ENCODE peak calls at places on chromosomes 13 and 19, in six cellular contexts. I is stimulated activated CD4-positive, alpha-beta T cell treated with anti-CD3 and anti-CD28 coated beads, Interleukin-4, amount 100 ng/mL, for 4 hours; D is tibial artery; E is T1000; Q is CD4-positive, alpha-beta T cell; W is EL. G is an unnamed sample.

GRCh38 chr13:27751953-27752352 is 40.3 kb upstream of the GSX1 start:
- DNase-seq in I (no peak), D (no peak), E (no peak), Q (no peak), W (no peak), G (no peak)

GRCh38 chr19:38298841-38299680 is 5.0 kb upstream of the C19orf33 start:
- DNase-seq in I (no peak), D (no peak), E (no peak), Q (no peak), W (no peak), G (peak)

GRCh38 chr19:11064831-11065303 is 24.4 kb upstream of the LDLR start:
- DNase-seq in I (no peak), D (no peak), E (no peak), Q (no peak), W (no peak), G (no peak)

GRCh38 chr19:35328851-35329285 is at the start of gene CD22:
- DNase-seq in I (no peak), D (no peak), E (no peak), Q (no peak), W (no peak), G (no peak)

GRCh38 chr13:101681834-101682233 is 229.4 kb downstream of the ITGBL1 start:
- DNase-seq in I (no peak), D (no peak), E (no peak), Q (no peak), W (peak), G (peak)

GRCh38 chr13:114166381-114167131 is 12.5 kb upstream of the CFAP97D2 start:
- DNase-seq in I (no peak), D (peak), E (no peak), Q (no peak), W (no peak), G (no peak)

GRCh38 chr19:2613507-2614295 is 88.8 kb downstream of the GNG7 start:
- DNase-seq in I (peak), D (peak), E (no peak), Q (peak), W (peak), G (peak)

GRCh38 chr19:5143471-5144411 is 174.8 kb downstream of the KDM4B start:
- DNase-seq in I (no peak), D (no peak), E (no peak), Q (no peak), W (no peak), G (no peak)

GRCh38 chr19:12230751-12231733 is 63.6 kb downstream of the ZNF44 start:
- DNase-seq in I (no peak), D (no peak), E (no peak), Q (no peak), W (no peak), G (no peak)

GRCh38 chr13:113211774-113212173 is 2.4 kb downstream of the CUL4A start:
- DNase-seq in I (no peak), D (no peak), E (no peak), Q (no peak), W (no peak), G (no peak)

GRCh38 chr19:46218160-46218559 is 11.4 kb upstream of the IGFL1 start:
- DNase-seq in I (peak), D (no peak), E (no peak), Q (no peak), W (peak), G (peak)

GRCh38 chr13:33126909-33127607 is 110.8 kb downstream of the KL start:
- DNase-seq in I (no peak), D (no peak), E (no peak), Q (no peak), W (peak), G (peak)

GRCh38 chr19:12034610-12035009 is 869 bp downstream of the ZNF433 start:
- DNase-seq in I (no peak), D (no peak), E (no peak), Q (no peak), W (no peak), G (peak)

GRCh38 chr13:35057858-35058257 is 115.8 kb downstream of the NBEA start:
- DNase-seq in I (no peak), D (no peak), E (no peak), Q (no peak), W (no peak), G (no peak)

GRCh38 chr19:45172611-45173208 is 5.3 kb downstream of the TRAPPC6A start:
- DNase-seq in I (no peak), D (no peak), E (no peak), Q (no peak), W (no peak), G (no peak)

GRCh38 chr19:49614096-49614857 is 23.3 kb downstream of the PRR12 start:
- DNase-seq in I (no peak), D (no peak), E (peak), Q (no peak), W (peak), G (peak)

GRCh38 chr13:46562581-46562980 is 9.6 kb downstream of the LRCH1 start:
- DNase-seq in I (no peak), D (no peak), E (no peak), Q (no peak), W (no peak), G (no peak)

GRCh38 chr13:98105929-98106336 is 37.0 kb upstream of the FARP1 start:
- DNase-seq in I (no peak), D (no peak), E (no peak), Q (no peak), W (peak), G (peak)

GRCh38 chr13:34349091-34349722 is 531.3 kb downstream of the RFC3 start:
- DNase-seq in I (no peak), D (peak), E (peak), Q (no peak), W (peak), G (peak)

GRCh38 chr19:17406887-17407196 is 1.4 kb upstream of the BST2 start:
- DNase-seq in I (no peak), D (no peak), E (no peak), Q (no peak), W (no peak), G (no peak)

GRCh38 chr19:38564981-38565685 is 52.6 kb downstream of the MAP4K1 start:
- DNase-seq in I (peak), D (no peak), E (no peak), Q (no peak), W (no peak), G (no peak)